ENCODE peak calls at places on chromosomes 13 and 19, in four cellular contexts. G, W, U and S are unnamed samples.
A peak's percentile ranks its signal among the peaks of the same experiment; 100 is the strongest.

GRCh38 chr19:29665826-29666633 is 769 bp downstream of the PLEKHF1 start:
- DNase-seq in G (no peak), W (no peak), U (peak; percentile 54), S (peak; percentile 62)

GRCh38 chr13:100983111-100983510 is 308.5 kb upstream of the TMTC4 start:
- DNase-seq in G (no peak), W (no peak), U (no peak), S (no peak)

GRCh38 chr19:18697680-18698079 is 14.2 kb downstream of the CRTC1 start:
- DNase-seq in G (no peak), W (no peak), U (no peak), S (no peak)

GRCh38 chr13:94031609-94032008 is 447.9 kb downstream of the DCT start:
- DNase-seq in G (peak; percentile 8), W (no peak), U (no peak), S (no peak)

GRCh38 chr13:37682496-37682895 is 83.9 kb upstream of the POSTN start:
- DNase-seq in G (no peak), W (no peak), U (no peak), S (no peak)

GRCh38 chr13:44758595-44759221 is 182.6 kb upstream of the TSC22D1 start:
- DNase-seq in G (peak; percentile 78), W (peak; percentile 81), U (peak; percentile 90), S (no peak)

GRCh38 chr13:74056829-74057564 is 77.2 kb downstream of the KLF12 start:
- DNase-seq in G (no peak), W (no peak), U (peak; percentile 20), S (peak; percentile 36)

GRCh38 chr19:42443944-42444398 is 1.2 kb upstream of the CXCL17 start:
- DNase-seq in G (no peak), W (no peak), U (no peak), S (no peak)

GRCh38 chr13:85798999-85799646 is at the start of gene SLITRK6:
- DNase-seq in G (peak; percentile 7), W (peak; percentile 36), U (peak; percentile 11), S (peak; percentile 74)

GRCh38 chr19:48258350-48258749 is 2.6 kb upstream of the CARD8 start:
- DNase-seq in G (no peak), W (peak; percentile 11), U (peak; percentile 52), S (no peak)

GRCh38 chr19:49335071-49335783 is at the start of gene CD37:
- DNase-seq in G (no peak), W (no peak), U (no peak), S (no peak)

GRCh38 chr19:28686741-28687140 is 526.2 kb downstream of the UQCRFS1 start:
- DNase-seq in G (no peak), W (no peak), U (no peak), S (no peak)

GRCh38 chr19:10007811-10008211 is 2.5 kb downstream of the COL5A3 start:
- DNase-seq in G (no peak), W (peak; percentile 38), U (peak; percentile 86), S (no peak)

GRCh38 chr13:36192166-36192565 is 22.2 kb downstream of the SOHLH2 start:
- DNase-seq in G (no peak), W (no peak), U (peak; percentile 23), S (no peak)

GRCh38 chr19:45824531-45825262 is 9.6 kb upstream of the RSPH6A start:
- DNase-seq in G (no peak), W (no peak), U (no peak), S (no peak)

GRCh38 chr19:36081385-36081784 is 26.7 kb downstream of the WDR62 start:
- DNase-seq in G (no peak), W (no peak), U (peak; percentile 5), S (no peak)

GRCh38 chr13:66076417-66076816 is 1153.7 kb downstream of the PCDH9 start:
- DNase-seq in G (peak; percentile 11), W (peak; percentile 39), U (peak; percentile 86), S (no peak)

GRCh38 chr19:40231544-40232424 is 5.3 kb upstream of the CCNP start:
- DNase-seq in G (no peak), W (peak; percentile 20), U (no peak), S (peak; percentile 36)

GRCh38 chr19:40523322-40524047 is 53.2 kb upstream of the SHKBP1 start:
- DNase-seq in G (peak; percentile 3), W (peak; percentile 21), U (peak; percentile 67), S (peak; percentile 83)

GRCh38 chr13:32254416-32254815 is 60.7 kb downstream of the ZAR1L start:
- DNase-seq in G (no peak), W (no peak), U (no peak), S (no peak)

GRCh38 chr19:47469419-47469700 is 2.3 kb downstream of the SLC8A2 start:
- DNase-seq in G (no peak), W (no peak), U (no peak), S (no peak)

GRCh38 chr19:47475460-47475859 is 3.8 kb upstream of the SLC8A2 start:
- DNase-seq in G (no peak), W (no peak), U (no peak), S (no peak)

GRCh38 chr19:56217039-56217949 is 15.2 kb downstream of the ZSCAN5C start:
- DNase-seq in G (peak; percentile 1), W (peak; percentile 9), U (peak; percentile 40), S (peak; percentile 38)

GRCh38 chr13:114049026-114049425 is 75.2 kb upstream of the C13orf46 start:
- DNase-seq in G (no peak), W (no peak), U (no peak), S (no peak)

GRCh38 chr13:96835591-96835990 is 158.7 kb downstream of the OXGR1 start:
- DNase-seq in G (no peak), W (no peak), U (no peak), S (no peak)

GRCh38 chr13:98415326-98416070 is 161.4 kb downstream of the STK24 start:
- DNase-seq in G (no peak), W (no peak), U (no peak), S (no peak)

GRCh38 chr19:47156861-47157454 is 26.3 kb downstream of the SAE1 start:
- DNase-seq in G (no peak), W (peak; percentile 14), U (no peak), S (no peak)

GRCh38 chr19:33390120-33390907 is 16.8 kb downstream of the CEBPG start:
- DNase-seq in G (no peak), W (no peak), U (peak; percentile 25), S (no peak)

GRCh38 chr19:860481-861098 is 1.1 kb downstream of the CFD start:
- DNase-seq in G (no peak), W (peak; percentile 68), U (peak; percentile 49), S (peak; percentile 75)
- TF ChIP-seq CTCF in G (no peak), W (no peak), U (no peak), S (peak; percentile 16)

DNA sequence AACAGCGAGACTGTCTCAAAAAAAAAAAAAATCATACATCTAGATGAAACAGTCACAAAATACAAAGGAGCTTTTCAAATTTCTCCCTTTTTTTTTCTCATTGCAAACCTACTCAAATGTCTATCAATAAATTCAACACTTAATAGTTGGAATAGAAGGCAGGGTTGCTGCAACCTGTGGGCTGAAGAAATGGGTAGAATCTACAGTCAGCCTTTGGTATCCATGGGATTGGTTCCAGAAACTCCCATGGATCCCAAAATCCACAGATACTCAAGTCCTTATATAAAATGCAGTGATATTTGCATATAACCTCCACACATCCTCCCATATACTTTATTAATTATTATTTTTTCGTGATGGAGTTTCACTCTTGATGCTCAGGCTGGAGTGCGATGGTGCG is 14.7 kb downstream of the FBXO27 start:
- DNase-seq in G (no peak), W (no peak), U (no peak), S (no peak)
- TF ChIP-seq CTCF in G (no peak), W (no peak), U (no peak), S (no peak)

GRCh38 chr19:38653028-38653571 is 5.7 kb downstream of the ACTN4 start:
- DNase-seq in G (no peak), W (no peak), U (peak; percentile 66), S (no peak)
- TF ChIP-seq CTCF in G (no peak), W (no peak), U (no peak), S (no peak)

GRCh38 chr19:6455924-6456323 is 3.7 kb downstream of the SLC25A23 start:
- DNase-seq in G (no peak), W (no peak), U (no peak), S (no peak)
- TF ChIP-seq CTCF in G (no peak), W (no peak), U (no peak), S (no peak)

GRCh38 chr13:39527961-39528720 is 74.9 kb downstream of the LHFPL6 start:
- DNase-seq in G (peak; percentile 74), W (peak; percentile 93), U (peak; percentile 96), S (no peak)
- TF ChIP-seq CTCF in G (no peak), W (no peak), U (no peak), S (no peak)

GRCh38 chr13:24512208-24513068 is at the start of gene PARP4:
- DNase-seq in G (no peak), W (peak; percentile 79), U (peak; percentile 93), S (peak; percentile 85)
- TF ChIP-seq CTCF in G (no peak), W (no peak), U (no peak), S (peak; percentile 19)

GRCh38 chr13:82847595-82847994 is 1034.7 kb downstream of the SLITRK1 start:
- DNase-seq in G (no peak), W (no peak), U (no peak), S (no peak)
- TF ChIP-seq CTCF in G (no peak), W (no peak), U (no peak), S (peak; percentile 29)